ENCODE peak calls at places on chromosomes 13 and 19, in nine cellular contexts. One of them, this sample, is unnamed.

GRCh38 chr13:41763772-41764171 is 197.1 kb downstream of the VWA8 start:
- DNase-seq in nucleus accumbens: no peak
- DNase-seq in ascending aorta: no peak
- DNase-seq in HT-29: no peak
- DNase-seq in M059J: no peak
- DNase-seq in GM12864: no peak
- DNase-seq in activated T-helper 2 cell treated with anti-CD3 and anti-CD28 coated beads, Interferon-gamma antibody, Interleukin-2, Interleukin-4, amounts not matched to agents 10 μg/mL and 5 μg/mL and 100 μg/mL, durations not matched to agents 14 hours and 24 hours and 36 hours: no peak
- DNase-seq in activated gamma-delta T cell treated with anti-CD3 and anti-CD28 coated beads, Interleukin-2, amount 50 U/mL, for 16 hours: no peak
- DNase-seq in left ventricle myocardium superior: no peak
- DNase-seq in this sample: no peak

GRCh38 chr19:6632002-6632621 is 37.8 kb downstream of the TNFSF14 start:
- DNase-seq in activated T-helper 2 cell treated with anti-CD3 and anti-CD28 coated beads, Interferon-gamma antibody, Interleukin-2, Interleukin-4, amounts not matched to agents 10 μg/mL and 5 μg/mL and 100 μg/mL, durations not matched to agents 14 hours and 24 hours and 36 hours: peak
- DNase-seq in GM12864: peak
- DNase-seq in activated gamma-delta T cell treated with anti-CD3 and anti-CD28 coated beads, Interleukin-2, amount 50 U/mL, for 16 hours: peak
- DNase-seq in nucleus accumbens: peak
- DNase-seq in HT-29: peak
- DNase-seq in M059J: peak
- DNase-seq in ascending aorta: peak
- DNase-seq in left ventricle myocardium superior: no peak
- DNase-seq in this sample: peak

GRCh38 chr13:40648841-40649240 is 17.6 kb downstream of the FOXO1 start:
- DNase-seq in ascending aorta: no peak
- DNase-seq in M059J: no peak
- DNase-seq in activated gamma-delta T cell treated with anti-CD3 and anti-CD28 coated beads, Interleukin-2, amount 50 U/mL, for 16 hours: no peak
- DNase-seq in HT-29: no peak
- DNase-seq in nucleus accumbens: no peak
- DNase-seq in left ventricle myocardium superior: no peak
- DNase-seq in activated T-helper 2 cell treated with anti-CD3 and anti-CD28 coated beads, Interferon-gamma antibody, Interleukin-2, Interleukin-4, amounts not matched to agents 10 μg/mL and 5 μg/mL and 100 μg/mL, durations not matched to agents 14 hours and 24 hours and 36 hours: no peak
- DNase-seq in GM12864: no peak
- DNase-seq in this sample: no peak

GRCh38 chr19:39078436-39079200 is 5.5 kb upstream of the ACP7 start:
- DNase-seq in activated T-helper 2 cell treated with anti-CD3 and anti-CD28 coated beads, Interferon-gamma antibody, Interleukin-2, Interleukin-4, amounts not matched to agents 10 μg/mL and 5 μg/mL and 100 μg/mL, durations not matched to agents 14 hours and 24 hours and 36 hours: no peak
- DNase-seq in HT-29: no peak
- DNase-seq in nucleus accumbens: peak
- DNase-seq in activated gamma-delta T cell treated with anti-CD3 and anti-CD28 coated beads, Interleukin-2, amount 50 U/mL, for 16 hours: no peak
- DNase-seq in ascending aorta: no peak
- DNase-seq in GM12864: no peak
- DNase-seq in M059J: peak
- DNase-seq in left ventricle myocardium superior: no peak
- DNase-seq in this sample: peak

GRCh38 chr13:96159731-96160130 is 69.8 kb downstream of the HS6ST3 start:
- DNase-seq in activated gamma-delta T cell treated with anti-CD3 and anti-CD28 coated beads, Interleukin-2, amount 50 U/mL, for 16 hours: no peak
- DNase-seq in left ventricle myocardium superior: no peak
- DNase-seq in GM12864: no peak
- DNase-seq in ascending aorta: no peak
- DNase-seq in nucleus accumbens: no peak
- DNase-seq in HT-29: no peak
- DNase-seq in activated T-helper 2 cell treated with anti-CD3 and anti-CD28 coated beads, Interferon-gamma antibody, Interleukin-2, Interleukin-4, amounts not matched to agents 10 μg/mL and 5 μg/mL and 100 μg/mL, durations not matched to agents 14 hours and 24 hours and 36 hours: no peak
- DNase-seq in M059J: no peak
- DNase-seq in this sample: no peak

GRCh38 chr13:110421696-110422395 is 114.8 kb downstream of the COL4A2 start:
- DNase-seq in activated T-helper 2 cell treated with anti-CD3 and anti-CD28 coated beads, Interferon-gamma antibody, Interleukin-2, Interleukin-4, amounts not matched to agents 10 μg/mL and 5 μg/mL and 100 μg/mL, durations not matched to agents 14 hours and 24 hours and 36 hours: no peak
- DNase-seq in left ventricle myocardium superior: no peak
- DNase-seq in nucleus accumbens: no peak
- DNase-seq in ascending aorta: no peak
- DNase-seq in activated gamma-delta T cell treated with anti-CD3 and anti-CD28 coated beads, Interleukin-2, amount 50 U/mL, for 16 hours: no peak
- DNase-seq in M059J: peak
- DNase-seq in HT-29: no peak
- DNase-seq in GM12864: no peak
- DNase-seq in this sample: no peak

GRCh38 chr13:45370922-45371406 is 30.0 kb upstream of the TPT1 start:
- DNase-seq in left ventricle myocardium superior: peak
- DNase-seq in nucleus accumbens: no peak
- DNase-seq in ascending aorta: peak
- DNase-seq in activated gamma-delta T cell treated with anti-CD3 and anti-CD28 coated beads, Interleukin-2, amount 50 U/mL, for 16 hours: peak
- DNase-seq in GM12864: no peak
- DNase-seq in M059J: peak
- DNase-seq in HT-29: peak
- DNase-seq in activated T-helper 2 cell treated with anti-CD3 and anti-CD28 coated beads, Interferon-gamma antibody, Interleukin-2, Interleukin-4, amounts not matched to agents 10 μg/mL and 5 μg/mL and 100 μg/mL, durations not matched to agents 14 hours and 24 hours and 36 hours: peak
- DNase-seq in this sample: peak

GRCh38 chr13:21625366-21625765 is 21.4 kb upstream of the MICU2 start:
- DNase-seq in nucleus accumbens: no peak
- DNase-seq in M059J: peak
- DNase-seq in left ventricle myocardium superior: no peak
- DNase-seq in activated gamma-delta T cell treated with anti-CD3 and anti-CD28 coated beads, Interleukin-2, amount 50 U/mL, for 16 hours: no peak
- DNase-seq in GM12864: no peak
- DNase-seq in ascending aorta: no peak
- DNase-seq in activated T-helper 2 cell treated with anti-CD3 and anti-CD28 coated beads, Interferon-gamma antibody, Interleukin-2, Interleukin-4, amounts not matched to agents 10 μg/mL and 5 μg/mL and 100 μg/mL, durations not matched to agents 14 hours and 24 hours and 36 hours: no peak
- DNase-seq in HT-29: peak
- DNase-seq in this sample: peak

GRCh38 chr19:45668342-45668871 is 386 bp downstream of the GIPR start:
- DNase-seq in nucleus accumbens: no peak
- DNase-seq in activated T-helper 2 cell treated with anti-CD3 and anti-CD28 coated beads, Interferon-gamma antibody, Interleukin-2, Interleukin-4, amounts not matched to agents 10 μg/mL and 5 μg/mL and 100 μg/mL, durations not matched to agents 14 hours and 24 hours and 36 hours: peak
- DNase-seq in ascending aorta: no peak
- DNase-seq in GM12864: no peak
- DNase-seq in activated gamma-delta T cell treated with anti-CD3 and anti-CD28 coated beads, Interleukin-2, amount 50 U/mL, for 16 hours: no peak
- DNase-seq in M059J: no peak
- DNase-seq in left ventricle myocardium superior: no peak
- DNase-seq in HT-29: no peak
- DNase-seq in this sample: no peak

GRCh38 chr13:93079294-93079693 is 147.3 kb upstream of the GPC6 start:
- DNase-seq in nucleus accumbens: no peak
- DNase-seq in left ventricle myocardium superior: no peak
- DNase-seq in activated T-helper 2 cell treated with anti-CD3 and anti-CD28 coated beads, Interferon-gamma antibody, Interleukin-2, Interleukin-4, amounts not matched to agents 10 μg/mL and 5 μg/mL and 100 μg/mL, durations not matched to agents 14 hours and 24 hours and 36 hours: no peak
- DNase-seq in GM12864: no peak
- DNase-seq in HT-29: no peak
- DNase-seq in ascending aorta: no peak
- DNase-seq in M059J: peak
- DNase-seq in activated gamma-delta T cell treated with anti-CD3 and anti-CD28 coated beads, Interleukin-2, amount 50 U/mL, for 16 hours: no peak
- DNase-seq in this sample: peak

GRCh38 chr19:14507704-14508246 is 10.4 kb downstream of the DNAJB1 start:
- DNase-seq in activated T-helper 2 cell treated with anti-CD3 and anti-CD28 coated beads, Interferon-gamma antibody, Interleukin-2, Interleukin-4, amounts not matched to agents 10 μg/mL and 5 μg/mL and 100 μg/mL, durations not matched to agents 14 hours and 24 hours and 36 hours: no peak
- DNase-seq in HT-29: peak
- DNase-seq in activated gamma-delta T cell treated with anti-CD3 and anti-CD28 coated beads, Interleukin-2, amount 50 U/mL, for 16 hours: no peak
- DNase-seq in GM12864: no peak
- DNase-seq in ascending aorta: no peak
- DNase-seq in M059J: peak
- DNase-seq in left ventricle myocardium superior: no peak
- DNase-seq in nucleus accumbens: no peak
- DNase-seq in this sample: peak

GRCh38 chr19:30670011-30670329 is 297.8 kb downstream of the ZNF536 start:
- DNase-seq in nucleus accumbens: no peak
- DNase-seq in left ventricle myocardium superior: no peak
- DNase-seq in activated gamma-delta T cell treated with anti-CD3 and anti-CD28 coated beads, Interleukin-2, amount 50 U/mL, for 16 hours: no peak
- DNase-seq in HT-29: no peak
- DNase-seq in activated T-helper 2 cell treated with anti-CD3 and anti-CD28 coated beads, Interferon-gamma antibody, Interleukin-2, Interleukin-4, amounts not matched to agents 10 μg/mL and 5 μg/mL and 100 μg/mL, durations not matched to agents 14 hours and 24 hours and 36 hours: no peak
- DNase-seq in M059J: no peak
- DNase-seq in ascending aorta: no peak
- DNase-seq in GM12864: no peak
- DNase-seq in this sample: no peak

GRCh38 chr19:3094638-3095374 is 644 bp downstream of the GNA11 start:
- DNase-seq in activated T-helper 2 cell treated with anti-CD3 and anti-CD28 coated beads, Interferon-gamma antibody, Interleukin-2, Interleukin-4, amounts not matched to agents 10 μg/mL and 5 μg/mL and 100 μg/mL, durations not matched to agents 14 hours and 24 hours and 36 hours: no peak
- DNase-seq in left ventricle myocardium superior: no peak
- DNase-seq in ascending aorta: no peak
- DNase-seq in activated gamma-delta T cell treated with anti-CD3 and anti-CD28 coated beads, Interleukin-2, amount 50 U/mL, for 16 hours: no peak
- DNase-seq in nucleus accumbens: no peak
- DNase-seq in GM12864: no peak
- DNase-seq in HT-29: no peak
- DNase-seq in M059J: peak
- DNase-seq in this sample: no peak

GRCh38 chr19:35988824-35989223 is 6.2 kb upstream of the SDHAF1 start:
- DNase-seq in HT-29: no peak
- DNase-seq in activated T-helper 2 cell treated with anti-CD3 and anti-CD28 coated beads, Interferon-gamma antibody, Interleukin-2, Interleukin-4, amounts not matched to agents 10 μg/mL and 5 μg/mL and 100 μg/mL, durations not matched to agents 14 hours and 24 hours and 36 hours: no peak
- DNase-seq in left ventricle myocardium superior: no peak
- DNase-seq in activated gamma-delta T cell treated with anti-CD3 and anti-CD28 coated beads, Interleukin-2, amount 50 U/mL, for 16 hours: no peak
- DNase-seq in ascending aorta: no peak
- DNase-seq in nucleus accumbens: no peak
- DNase-seq in GM12864: no peak
- DNase-seq in M059J: no peak
- DNase-seq in this sample: no peak

GRCh38 chr19:47310819-47311218 is 1.2 kb downstream of the C5AR1 start:
- DNase-seq in M059J: peak
- DNase-seq in activated T-helper 2 cell treated with anti-CD3 and anti-CD28 coated beads, Interferon-gamma antibody, Interleukin-2, Interleukin-4, amounts not matched to agents 10 μg/mL and 5 μg/mL and 100 μg/mL, durations not matched to agents 14 hours and 24 hours and 36 hours: no peak
- DNase-seq in nucleus accumbens: no peak
- DNase-seq in activated gamma-delta T cell treated with anti-CD3 and anti-CD28 coated beads, Interleukin-2, amount 50 U/mL, for 16 hours: no peak
- DNase-seq in ascending aorta: no peak
- DNase-seq in HT-29: no peak
- DNase-seq in left ventricle myocardium superior: peak
- DNase-seq in GM12864: no peak
- DNase-seq in this sample: no peak

GRCh38 chr19:18098891-18099622 is 1.5 kb downstream of the MAST3 start:
- DNase-seq in nucleus accumbens: peak
- DNase-seq in ascending aorta: no peak
- DNase-seq in GM12864: peak
- DNase-seq in HT-29: no peak
- DNase-seq in left ventricle myocardium superior: no peak
- DNase-seq in activated T-helper 2 cell treated with anti-CD3 and anti-CD28 coated beads, Interferon-gamma antibody, Interleukin-2, Interleukin-4, amounts not matched to agents 10 μg/mL and 5 μg/mL and 100 μg/mL, durations not matched to agents 14 hours and 24 hours and 36 hours: no peak
- DNase-seq in M059J: no peak
- DNase-seq in activated gamma-delta T cell treated with anti-CD3 and anti-CD28 coated beads, Interleukin-2, amount 50 U/mL, for 16 hours: no peak
- DNase-seq in this sample: no peak

GRCh38 chr13:109383683-109384082 is 402.7 kb downstream of the IRS2 start:
- DNase-seq in activated T-helper 2 cell treated with anti-CD3 and anti-CD28 coated beads, Interferon-gamma antibody, Interleukin-2, Interleukin-4, amounts not matched to agents 10 μg/mL and 5 μg/mL and 100 μg/mL, durations not matched to agents 14 hours and 24 hours and 36 hours: no peak
- DNase-seq in activated gamma-delta T cell treated with anti-CD3 and anti-CD28 coated beads, Interleukin-2, amount 50 U/mL, for 16 hours: no peak
- DNase-seq in left ventricle myocardium superior: no peak
- DNase-seq in GM12864: no peak
- DNase-seq in M059J: peak
- DNase-seq in ascending aorta: no peak
- DNase-seq in nucleus accumbens: no peak
- DNase-seq in HT-29: no peak
- DNase-seq in this sample: peak

This sample was measured in A172.